ENCODE peak calls at places on chromosomes 16 and 17, in four cellular contexts. Q is IMR-90, X is RWPE2, T is cardiac muscle cell. L is an unnamed sample.

GRCh38 chr17:21241564-21241963 is 11.6 kb downstream of the NATD1 start:
- DNase-seq in T (no peak), X (no peak), Q (no peak), L (no peak)

GRCh38 chr17:72187544-72187943 is 66.7 kb downstream of the SOX9 start:
- DNase-seq in T (peak; percentile 85), X (no peak), Q (peak; percentile 9), L (no peak)

GRCh38 chr17:2950846-2951245 is 112.6 kb downstream of the OR1D5 start:
- DNase-seq in X (no peak), T (no peak), Q (no peak), L (peak; percentile 33)

GRCh38 chr17:57408064-57408811 is 151.9 kb downstream of the MSI2 start:
- DNase-seq in X (no peak), Q (no peak), T (no peak), L (peak; percentile 53)

GRCh38 chr17:76478097-76478496 is 10.7 kb downstream of the AANAT start:
- DNase-seq in X (no peak), T (no peak), Q (no peak), L (no peak)

GRCh38 chr16:28872952-28873351 is 5.3 kb upstream of the ATP2A1 start:
- DNase-seq in X (no peak), T (no peak), Q (no peak), L (no peak)

GRCh38 chr17:39196820-39197331 is 593 bp downstream of the CACNB1 start:
- DNase-seq in X (no peak), T (no peak), Q (no peak), L (peak; percentile 78)

GRCh38 chr17:76912585-76912984 is 44.4 kb downstream of the MGAT5B start:
- DNase-seq in X (no peak), Q (no peak), T (no peak), L (no peak)

GRCh38 chr17:55587608-55588139 is 76.4 kb upstream of the SMIM36 start:
- DNase-seq in Q (peak; percentile 65), X (no peak), T (peak; percentile 60), L (no peak)

GRCh38 chr17:55466671-55467070 is 44.6 kb downstream of the SMIM36 start:
- DNase-seq in Q (no peak), X (no peak), T (no peak), L (no peak)

GRCh38 chr17:34581446-34582184 is 2.2 kb downstream of the TMEM132E start:
- DNase-seq in Q (no peak), T (no peak), X (no peak), L (no peak)

GRCh38 chr17:21674242-21674731 is 18.0 kb upstream of the KCNJ18 start:
- DNase-seq in T (no peak), Q (no peak), X (no peak), L (no peak)

GRCh38 chr17:2259769-2260536 is 43.6 kb downstream of the SMG6 start:
- DNase-seq in X (no peak), Q (peak; percentile 81), T (no peak), L (no peak)

GRCh38 chr16:50680907-50681885 is at the start of gene SNX20:
- DNase-seq in Q (no peak), X (peak; percentile 23), T (no peak), L (peak; percentile 76)

GRCh38 chr17:64001763-64002529 is 3.8 kb downstream of the PRR29 start:
- DNase-seq in X (peak; percentile 68), Q (peak; percentile 12), T (peak; percentile 74), L (peak; percentile 79)

GRCh38 chr17:73200476-73200875 is 7.6 kb downstream of the COG1 start:
- DNase-seq in X (no peak), Q (no peak), T (no peak), L (no peak)

GRCh38 chr17:73103661-73104335 is 11.3 kb upstream of the SLC39A11 start:
- DNase-seq in T (no peak), Q (no peak), X (peak; percentile 19), L (no peak)

DNA sequence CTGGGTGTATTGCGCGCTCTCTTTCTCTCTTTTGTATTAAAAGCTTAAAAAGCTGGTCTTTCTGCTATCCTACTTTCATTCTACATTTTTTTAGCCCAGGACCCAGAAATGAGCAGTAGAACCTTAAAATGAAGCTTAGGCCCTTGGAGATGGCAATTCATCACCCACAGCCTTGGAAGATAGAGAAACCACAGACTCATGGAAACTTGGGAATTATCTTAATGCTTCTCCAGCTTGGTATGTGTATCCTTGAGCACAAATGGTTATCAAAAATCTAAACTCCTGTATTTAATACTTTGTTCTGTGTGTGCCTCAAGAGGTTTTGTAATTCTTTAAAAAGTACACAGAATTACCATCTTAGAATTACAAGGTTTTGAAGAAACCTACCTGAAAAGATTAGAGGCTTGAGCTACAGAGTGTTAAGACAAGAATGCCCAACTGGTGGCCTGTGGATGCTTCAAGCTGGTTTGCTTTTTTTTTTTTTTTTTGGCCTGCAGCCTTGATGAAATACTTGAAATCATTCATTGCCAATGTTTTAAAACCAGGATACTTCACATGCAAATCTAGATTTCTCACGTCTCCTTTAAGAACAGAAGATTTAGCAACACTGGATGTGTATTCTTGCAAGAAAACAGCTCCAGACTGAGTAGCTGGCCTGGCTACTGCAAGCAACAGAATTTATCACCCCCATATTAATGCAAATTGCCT is 105.0 kb downstream of the XYLT1 start:
- DNase-seq in T (peak; percentile 60), Q (no peak), X (no peak), L (no peak)
- H3K27ac ChIP-seq in T (no peak overlapping the region), Q (no peak overlapping the region), X (peak overlapping the region; percentile 30), L (no peak overlapping the region)

GRCh38 chr17:53570731-53571130 is 252.0 kb upstream of the KIF2B start:
- DNase-seq in Q (no peak), X (no peak), T (peak; percentile 15), L (no peak)

GRCh38 chr17:53574038-53574437 is 248.7 kb upstream of the KIF2B start:
- DNase-seq in X (no peak), Q (no peak), T (no peak), L (no peak)

GRCh38 chr17:53571342-53571741 is 251.4 kb upstream of the KIF2B start:
- DNase-seq in T (peak; percentile 14), Q (no peak), X (no peak), L (no peak)
- H3K4me3 ChIP-seq in T (no peak overlapping the region), Q (no peak overlapping the region), X (no peak overlapping the region), L (no peak overlapping the region)

GRCh38 chr16:88012360-88012759 is 61.1 kb downstream of the BANP start:
- DNase-seq in T (no peak), Q (no peak), X (no peak), L (no peak)
- H3K36me3 ChIP-seq in T (peaks cover 6% of the 10 kb centered on the region), Q (peaks cover 16% of the 10 kb centered on the region), X (no peaks in the 10 kb centered on the region), L (peaks cover 42% of the 10 kb centered on the region)

GRCh38 chr17:82228842-82229685 is at the start of gene SLC16A3:
- DNase-seq in T (peak; percentile 83), Q (peak; percentile 75), X (no peak), L (peak; percentile 87)
- H3K27ac ChIP-seq in T (peak within 1 kb of the TSS; percentile 82), Q (peak within 1 kb of the TSS; percentile 90), X (peak within 1 kb of the TSS; percentile 91), L (peak within 1 kb of the TSS; percentile 96)

GRCh38 chr16:72927199-72928088 is 120.5 kb downstream of the ZFHX3 start:
- DNase-seq in Q (peak; percentile 97), X (peak; percentile 80), T (peak; percentile 78), L (peak; percentile 77)
- H3K4me3 ChIP-seq in Q (no peak overlapping the region), X (no peak overlapping the region), T (no peak overlapping the region), L (peak overlapping the region; percentile 28)

DNA sequence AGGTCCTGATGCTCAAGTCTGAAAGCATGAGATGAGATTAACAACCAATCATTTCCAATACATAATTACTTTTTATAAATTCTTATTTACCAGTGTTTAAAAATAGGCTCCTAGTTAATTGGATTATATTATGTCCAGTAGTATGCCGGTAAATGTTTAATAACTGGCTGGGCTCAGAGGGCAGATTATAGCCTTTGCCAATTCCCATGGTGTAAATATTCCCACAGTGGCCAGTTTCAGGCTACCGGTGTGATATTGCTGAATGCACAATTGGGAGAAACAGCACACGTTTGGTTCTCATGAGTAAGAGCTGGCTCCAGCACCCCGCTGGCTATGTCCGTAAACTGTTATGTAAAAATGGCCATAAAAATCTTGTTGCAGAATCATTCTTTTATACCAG is 167.6 kb downstream of the MRTFB start:
- DNase-seq in T (no peak), Q (no peak), X (no peak), L (no peak)
- H3K36me3 ChIP-seq in T (peaks cover 48% of the 10 kb centered on the region), Q (peaks cover 10% of the 10 kb centered on the region), X (peaks cover 29% of the 10 kb centered on the region), L (peaks cover 89% of the 10 kb centered on the region)

GRCh38 chr17:81025065-81025751 is 9.7 kb upstream of the BAIAP2 start:
- DNase-seq in X (no peak), T (no peak), Q (no peak), L (peak; percentile 81)

GRCh38 chr17:81027038-81027437 is 7.9 kb upstream of the BAIAP2 start:
- DNase-seq in X (no peak), Q (no peak), T (no peak), L (peak; percentile 46)

GRCh38 chr17:81027591-81028505 is 7.1 kb upstream of the BAIAP2 start:
- DNase-seq in T (no peak), Q (no peak), X (no peak), L (peak; percentile 54)

GRCh38 chr17:81025756-81026155 is 9.2 kb upstream of the BAIAP2 start:
- DNase-seq in T (no peak), X (no peak), Q (no peak), L (peak; percentile 51)

DNA sequence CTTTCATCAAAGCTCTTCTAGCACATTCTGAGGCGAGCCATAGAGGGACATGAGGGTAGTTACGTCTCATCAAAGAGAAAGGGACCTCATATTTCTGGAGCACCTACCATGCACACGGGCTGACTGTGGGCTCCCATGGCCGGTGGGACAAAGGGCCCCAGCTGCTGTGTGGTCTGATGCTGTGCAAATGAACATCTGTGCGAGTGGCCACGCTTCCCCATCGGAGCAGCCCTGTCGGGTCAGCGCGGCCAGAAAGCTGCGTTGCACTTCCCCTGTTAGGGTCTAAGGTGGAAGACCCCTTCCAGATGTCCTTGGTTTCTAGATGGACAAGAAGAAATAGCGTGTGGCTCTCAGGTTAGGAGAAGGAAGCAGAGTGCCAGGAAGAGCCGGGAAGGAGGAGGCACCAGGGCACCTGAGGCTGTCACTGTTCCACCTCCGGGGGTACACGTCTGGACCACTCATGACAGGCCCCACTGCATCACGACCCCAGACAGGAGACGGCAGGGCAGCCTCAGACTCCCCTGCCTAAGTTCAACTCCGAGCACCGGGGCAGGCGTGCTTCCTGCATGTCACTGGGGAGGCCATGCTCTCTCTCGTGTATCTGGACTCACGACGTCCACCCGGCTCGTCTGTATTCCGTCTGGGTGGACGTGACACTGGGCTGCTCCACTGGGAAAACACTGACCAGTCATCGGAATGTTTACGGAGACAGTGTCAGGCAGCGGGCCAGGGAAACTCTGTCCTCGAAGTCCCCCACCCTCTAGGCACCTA is 8.5 kb upstream of the BAIAP2 start:
- DNase-seq in T (no peak), X (no peak), Q (no peak), L (peak; percentile 41)
- H3K27ac ChIP-seq in T (no peak overlapping the region), X (no peak overlapping the region), Q (no peak overlapping the region), L (no peak overlapping the region)

GRCh38 chr16:75732871-75733270 is 6.6 kb upstream of the CPHXL start:
- DNase-seq in X (no peak), Q (no peak), T (no peak), L (no peak)
- H3K4me3 ChIP-seq in X (no peak overlapping the region), Q (no peak overlapping the region), T (no peak overlapping the region), L (no peak overlapping the region)

DNA sequence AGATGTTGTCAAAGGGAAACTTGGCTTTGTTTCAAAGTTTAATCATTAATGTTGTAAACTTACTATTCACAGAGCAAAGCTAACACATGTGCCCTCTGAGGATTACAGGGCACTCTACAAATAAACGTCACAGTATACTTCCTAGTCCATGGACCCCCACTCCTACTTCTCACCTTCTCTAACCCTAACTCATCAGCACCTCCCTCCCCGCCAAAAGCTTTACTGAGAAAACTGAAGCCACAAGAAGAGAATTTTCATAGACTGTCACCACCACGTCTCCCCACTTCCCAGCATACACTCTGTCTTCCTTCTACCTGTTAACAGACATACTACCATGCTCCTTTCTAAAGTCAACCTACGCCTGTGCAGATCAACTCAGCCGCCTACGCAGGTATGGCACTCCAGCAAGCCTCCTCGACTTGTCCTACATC is 29.0 kb downstream of the HELZ start:
- DNase-seq in Q (no peak), X (no peak), T (no peak), L (no peak)
- H3K36me3 ChIP-seq in Q (peaks cover 14% of the 10 kb centered on the region), X (peaks cover 56% of the 10 kb centered on the region), T (no peaks in the 10 kb centered on the region), L (peaks cover 39% of the 10 kb centered on the region)

L was measured in lower lobe of right lung.